ENCODE peak calls at places on chromosomes 6 and 20, in six cellular contexts. A, S, Z, F, N and M are unnamed samples. For H3K36me3, the result is how much of the 10 kb centered on the place peaks cover.

GRCh38 chr6:150668882-150669476 is 69.3 kb downstream of the PLEKHG1 start:
- DNase-seq in A (no peak), S (no peak), Z (no peak), F (no peak), N (no peak), M (no peak)

GRCh38 chr6:95576218-95576617 is 1.1 kb upstream of the MANEA start:
- DNase-seq in A (no peak), S (no peak), Z (no peak), F (no peak), N (no peak), M (no peak)

GRCh38 chr20:53599910-53600632 is 6.4 kb upstream of the ZNF217 start:
- DNase-seq in A (no peak), S (no peak), Z (no peak), F (no peak), N (no peak), M (no peak)

GRCh38 chr6:166010136-166010535 is 157.5 kb downstream of the TBXT start:
- DNase-seq in A (no peak), S (no peak), Z (no peak), F (no peak), N (no peak), M (no peak)

GRCh38 chr6:91299544-91300491 is 712.9 kb upstream of the MAP3K7 start:
- DNase-seq in A (no peak), S (no peak), Z (no peak), F (peak), N (peak), M (no peak)

GRCh38 chr6:150857062-150857905 is 8.2 kb upstream of the MTHFD1L start:
- DNase-seq in A (peak), S (no peak), Z (no peak), F (peak), N (peak), M (no peak)

GRCh38 chr6:37354526-37355384 is 972 bp downstream of the RNF8 start:
- DNase-seq in A (no peak), S (peak), Z (peak), F (peak), N (peak), M (no peak)

GRCh38 chr6:98977606-98978292 is 30.0 kb upstream of the FBXL4 start:
- DNase-seq in A (no peak), S (no peak), Z (no peak), F (no peak), N (no peak), M (no peak)

GRCh38 chr6:56552212-56553130 is 90.2 kb downstream of the DST start:
- DNase-seq in A (no peak), S (no peak), Z (no peak), F (no peak), N (no peak), M (no peak)

GRCh38 chr6:166988674-166989201 is 10.5 kb upstream of the CEP43 start:
- DNase-seq in A (no peak), S (no peak), Z (no peak), F (peak), N (no peak), M (no peak)

GRCh38 chr20:16063876-16064275 is 509.4 kb downstream of the KIF16B start:
- DNase-seq in A (no peak), S (no peak), Z (no peak), F (no peak), N (no peak), M (no peak)

GRCh38 chr20:40895182-40895581 is 133.4 kb upstream of the TOP1 start:
- DNase-seq in A (no peak), S (no peak), Z (no peak), F (no peak), N (no peak), M (no peak)

GRCh38 chr20:46031701-46032254 is 2.8 kb downstream of the SLC12A5 start:
- DNase-seq in A (no peak), S (no peak), Z (no peak), F (peak), N (no peak), M (no peak)

GRCh38 chr6:106512048-106512957 is 117.0 kb downstream of the RTN4IP1 start:
- DNase-seq in A (peak), S (peak), Z (peak), F (peak), N (no peak), M (peak)

GRCh38 chr6:169719117-169719516 is 5.2 kb downstream of the PHF10 start:
- DNase-seq in A (no peak), S (no peak), Z (no peak), F (no peak), N (no peak), M (no peak)

GRCh38 chr20:57513199-57513598 is 11.7 kb downstream of the CTCFL start:
- DNase-seq in A (no peak), S (no peak), Z (no peak), F (no peak), N (no peak), M (no peak)

GRCh38 chr20:48803522-48804053 is 24.2 kb downstream of the PREX1 start:
- DNase-seq in A (no peak), S (no peak), Z (no peak), F (no peak), N (no peak), M (no peak)

GRCh38 chr20:44187054-44187762 is at the start of gene JPH2:
- DNase-seq in A (no peak), S (peak), Z (no peak), F (no peak), N (peak), M (no peak)

GRCh38 chr20:12827796-12828406 is 180.9 kb upstream of the SPTLC3 start:
- DNase-seq in A (no peak), S (no peak), Z (no peak), F (no peak), N (no peak), M (no peak)

GRCh38 chr6:91267246-91267645 is 680.4 kb upstream of the MAP3K7 start:
- DNase-seq in A (no peak), S (no peak), Z (no peak), F (no peak), N (no peak), M (no peak)

GRCh38 chr20:23095504-23095903 is 9.4 kb upstream of the CD93 start:
- DNase-seq in A (no peak), S (no peak), Z (no peak), F (no peak), N (no peak), M (no peak)

GRCh38 chr6:36809156-36809555 is 30.1 kb downstream of the CPNE5 start:
- DNase-seq in A (no peak), S (no peak), Z (no peak), F (no peak), N (no peak), M (no peak)

GRCh38 chr6:125753218-125753936 is 3.9 kb downstream of the HEY2 start:
- DNase-seq in A (peak), S (no peak), Z (no peak), F (peak), N (no peak), M (no peak)

GRCh38 chr6:10384719-10385511 is 30.0 kb downstream of the TFAP2A start:
- DNase-seq in A (no peak), S (no peak), Z (no peak), F (no peak), N (no peak), M (no peak)

GRCh38 chr6:142861711-142862110 is 83.3 kb downstream of the HIVEP2 start:
- DNase-seq in A (no peak), S (no peak), Z (no peak), F (no peak), N (no peak), M (no peak)

GRCh38 chr6:89669002-89669401 is 30.5 kb upstream of the LYRM2 start:
- DNase-seq in A (no peak), S (no peak), Z (no peak), F (peak), N (no peak), M (no peak)

GRCh38 chr20:13788167-13788834 is 3.5 kb downstream of the NDUFAF5 start:
- DNase-seq in A (peak), S (no peak), Z (peak), F (peak), N (peak), M (no peak)

GRCh38 chr6:166786704-166787293 is 159.7 kb upstream of the RPS6KA2 start:
- DNase-seq in A (peak), S (no peak), Z (no peak), F (peak), N (peak), M (no peak)

GRCh38 chr6:104789770-104790190 is 69.9 kb downstream of the HACE1 start:
- DNase-seq in A (peak), S (no peak), Z (no peak), F (peak), N (no peak), M (no peak)

GRCh38 chr6:128739112-128739511 is 143.8 kb upstream of the LAMA2 start:
- DNase-seq in A (no peak), S (no peak), Z (no peak), F (no peak), N (no peak), M (no peak)

GRCh38 chr6:36817864-36818263 is 21.4 kb downstream of the CPNE5 start:
- DNase-seq in A (no peak), S (no peak), Z (no peak), F (no peak), N (no peak), M (no peak)

GRCh38 chr6:159490298-159490937 is 202.6 kb downstream of the SOD2 start:
- DNase-seq in A (no peak), S (no peak), Z (no peak), F (no peak), N (no peak), M (no peak)

GRCh38 chr6:99425647-99426453 is 742 bp upstream of the PNISR start:
- DNase-seq in A (peak), S (peak), Z (peak), F (peak), N (peak), M (peak)

GRCh38 chr6:34092631-34093030 is 53.3 kb downstream of the GRM4 start:
- DNase-seq in A (no peak), S (no peak), Z (no peak), F (no peak), N (no peak), M (no peak)

GRCh38 chr6:144510859-144511258 is 225.7 kb downstream of the UTRN start:
- DNase-seq in A (no peak), S (no peak), Z (no peak), F (no peak), N (no peak), M (no peak)
- H3K36me3 ChIP-seq in A (under half), S (under half), Z (under half), F (under half), N (under half), M (under half)

DNA sequence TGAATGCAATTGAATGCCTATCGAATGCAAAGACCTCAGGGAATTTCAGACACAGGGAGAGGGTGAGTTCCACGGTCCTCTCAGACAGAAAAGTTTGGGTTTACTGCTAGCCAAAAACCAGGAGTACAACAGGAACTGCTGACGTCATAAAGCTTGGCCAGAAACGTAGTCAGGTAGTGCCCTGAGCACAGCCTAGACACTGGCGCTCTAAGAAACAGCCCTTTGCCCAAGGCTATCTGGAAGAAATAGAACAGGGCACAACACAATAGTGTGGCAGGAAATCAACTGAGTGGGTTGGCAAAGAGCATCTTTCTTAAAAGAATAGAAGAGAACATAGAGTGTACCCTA is 58.0 kb downstream of the GFOD1 start:
- DNase-seq in A (no peak), S (no peak), Z (no peak), F (no peak), N (no peak), M (no peak)
- H3K27ac ChIP-seq in A (no peak), S (no peak), Z (peak), F (no peak), N (no peak), M (no peak)

GRCh38 chr6:119328866-119329806 is 20.4 kb downstream of the MAN1A1 start:
- DNase-seq in A (no peak), S (no peak), Z (no peak), F (no peak), N (no peak), M (no peak)
- H3K36me3 ChIP-seq in A (under half), S (under half), Z (under half), F (under half), N (under half), M (under half)

DNA sequence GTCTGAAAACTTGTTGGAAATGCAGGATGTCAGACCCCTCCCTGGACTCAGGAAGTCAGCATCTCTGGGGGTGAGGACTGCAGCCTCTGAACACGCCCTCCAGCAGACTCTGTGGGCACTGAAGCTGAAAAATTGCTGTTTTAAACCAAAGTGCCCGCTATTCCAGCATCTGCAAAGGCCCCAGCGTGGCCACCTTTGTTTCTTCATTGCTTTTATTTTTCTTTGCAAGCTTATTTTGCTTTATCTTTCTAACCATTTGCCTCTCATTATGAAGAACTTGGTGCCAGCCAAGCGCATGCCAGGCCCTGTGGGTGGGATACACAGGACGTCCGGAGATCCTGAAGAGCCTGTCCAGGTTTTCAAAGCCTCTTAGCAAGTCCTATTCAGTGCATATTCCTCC is 203.9 kb upstream of the CST7 start:
- DNase-seq in A (no peak), S (no peak), Z (no peak), F (no peak), N (no peak), M (no peak)
- H3K27ac ChIP-seq in A (no peak), S (no peak), Z (no peak), F (no peak), N (no peak), M (no peak)

DNA sequence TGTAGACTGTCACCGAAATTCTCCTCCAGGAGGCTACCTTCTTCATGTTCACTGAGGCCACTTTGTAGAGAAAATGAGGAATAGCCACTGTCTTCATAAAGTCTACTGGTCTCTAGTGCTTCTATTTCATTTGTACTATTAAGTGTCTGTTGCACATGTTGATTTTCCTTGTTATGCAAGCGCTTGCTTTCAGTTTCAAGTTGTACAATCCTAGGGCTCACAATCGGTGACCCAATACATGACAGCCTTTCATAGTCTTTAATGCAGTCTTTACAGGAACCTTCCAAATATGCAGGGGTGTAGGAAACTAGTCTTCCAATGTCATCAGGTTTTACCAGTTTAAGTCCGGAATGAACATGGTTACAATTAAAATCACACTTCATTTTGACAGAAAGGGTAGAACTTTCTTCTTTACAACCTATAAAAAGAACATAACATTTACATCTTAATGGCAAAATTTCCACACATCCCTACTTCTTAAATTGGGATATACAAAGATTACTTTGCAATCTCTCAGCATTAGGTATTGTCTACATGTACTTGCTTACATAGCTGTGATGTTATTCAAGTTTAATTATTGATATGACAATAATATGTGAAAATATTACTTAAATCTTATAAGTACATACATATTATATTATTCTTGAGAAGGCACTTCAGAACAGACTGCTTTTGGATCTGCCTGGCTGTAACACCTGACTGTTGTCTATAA is 7.5 kb downstream of the FBXO5 start:
- DNase-seq in A (no peak), S (no peak), Z (no peak), F (no peak), N (no peak), M (no peak)
- H3K36me3 ChIP-seq in A (under half), S (under half), Z (under half), F (half or more), N (half or more), M (under half)

GRCh38 chr20:47350691-47351545 is 5.6 kb downstream of the ZMYND8 start:
- DNase-seq in A (no peak), S (no peak), Z (no peak), F (no peak), N (no peak), M (no peak)

GRCh38 chr20:47348539-47349142 is 7.9 kb downstream of the ZMYND8 start:
- DNase-seq in A (no peak), S (no peak), Z (no peak), F (no peak), N (no peak), M (no peak)

GRCh38 chr20:47349365-47350180 is 6.9 kb downstream of the ZMYND8 start:
- DNase-seq in A (no peak), S (no peak), Z (no peak), F (no peak), N (no peak), M (no peak)

GRCh38 chr20:47351643-47352331 is 4.7 kb downstream of the ZMYND8 start:
- DNase-seq in A (no peak), S (no peak), Z (no peak), F (no peak), N (no peak), M (no peak)

GRCh38 chr20:47350181-47350550 is 6.3 kb downstream of the ZMYND8 start:
- DNase-seq in A (no peak), S (no peak), Z (no peak), F (no peak), N (no peak), M (no peak)
- H3K27ac ChIP-seq in A (peak), S (no peak), Z (peak), F (no peak), N (no peak), M (peak)

DNA sequence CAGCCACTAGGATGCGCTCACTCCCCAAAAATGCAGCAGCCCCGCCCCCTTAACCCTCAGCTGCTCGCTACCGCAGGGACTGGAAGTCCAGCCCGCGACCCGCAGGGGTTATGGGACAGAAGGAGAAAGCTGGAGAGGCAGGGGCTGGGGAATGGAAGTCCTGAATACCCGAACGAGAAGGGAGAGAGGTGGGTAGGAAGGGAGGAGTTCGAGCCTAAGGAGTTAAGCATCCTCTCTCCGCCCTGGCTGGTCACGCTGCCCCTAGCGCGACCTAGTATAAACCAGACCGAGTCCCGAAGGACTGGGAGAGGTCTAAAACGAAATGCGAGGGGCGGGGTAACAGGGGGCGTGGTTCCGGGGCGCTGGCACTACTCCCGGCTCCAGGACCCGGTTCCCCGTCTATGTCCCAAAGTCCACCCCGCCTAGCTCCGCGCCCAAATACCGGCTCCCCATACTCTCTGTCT is 448 bp upstream of the DDAH2 start:
- DNase-seq in A (peak), S (peak), Z (peak), F (peak), N (peak), M (peak)
- H3K36me3 ChIP-seq in A (under half), S (under half), Z (under half), F (half or more), N (under half), M (under half)

GRCh38 chr6:134422426-134423231 is 104.7 kb upstream of the SGK1 start:
- DNase-seq in A (peak), S (no peak), Z (no peak), F (no peak), N (peak), M (no peak)
- H3K27ac ChIP-seq in A (no peak), S (no peak), Z (no peak), F (no peak), N (peak), M (no peak)

GRCh38 chr6:24848461-24848860 is 49.7 kb upstream of the ARMH2 start:
- DNase-seq in A (no peak), S (no peak), Z (no peak), F (no peak), N (no peak), M (no peak)
- H3K36me3 ChIP-seq in A (under half), S (under half), Z (under half), F (under half), N (under half), M (half or more)